ENCODE peak calls at places on chromosomes 11 and 22, in five cellular contexts. V is fibroblast of mammary gland, N is H1, K is upper lobe of right lung, T is cardiac fibroblast. F is an unnamed sample.

GRCh38 chr22:50218153-50218995 is 17.6 kb downstream of the SELENOO start:
- DNase-seq in N (peak), K (no peak), V (no peak), T (no peak), F (no peak)

GRCh38 chr11:46497498-46497897 is 96.3 kb downstream of the AMBRA1 start:
- DNase-seq in V (no peak), N (no peak), K (no peak), T (no peak), F (no peak)

GRCh38 chr11:109304159-109304558 is 117.8 kb upstream of the C11orf87 start:
- DNase-seq in T (no peak), K (no peak), N (no peak), V (peak), F (no peak)

GRCh38 chr22:31584804-31585160 is 77.2 kb downstream of the PISD start:
- DNase-seq in K (no peak), T (no peak), V (no peak), N (no peak), F (no peak)

GRCh38 chr22:23518381-23519187 is 61.5 kb downstream of the IGLL1 start:
- DNase-seq in N (no peak), V (no peak), K (no peak), T (no peak), F (no peak)

GRCh38 chr11:32817181-32817842 is 12.4 kb upstream of the PRRG4 start:
- DNase-seq in V (peak), N (no peak), K (no peak), T (no peak), F (no peak)

GRCh38 chr11:10515418-10515817 is 25.6 kb downstream of the RNF141 start:
- DNase-seq in N (no peak), T (no peak), K (no peak), V (no peak), F (no peak)

GRCh38 chr11:128732471-128733277 is 38.8 kb downstream of the FLI1 start:
- DNase-seq in K (no peak), V (no peak), N (no peak), T (no peak), F (no peak)

GRCh38 chr11:130737866-130738431 is 178.3 kb downstream of the SNX19 start:
- DNase-seq in V (peak), T (peak), N (no peak), K (no peak), F (no peak)

GRCh38 chr11:2445107-2445947 is 519 bp downstream of the KCNQ1 start:
- DNase-seq in N (no peak), V (no peak), K (peak), T (no peak), F (no peak)

GRCh38 chr11:111749646-111750045 is 16.5 kb downstream of the PPP2R1B start:
- DNase-seq in T (no peak), V (no peak), K (no peak), N (no peak), F (no peak)

GRCh38 chr11:120719348-120719747 is 207.8 kb downstream of the GRIK4 start:
- DNase-seq in K (no peak), V (peak), N (no peak), T (no peak), F (no peak)

GRCh38 chr22:23789638-23790037 is 2.9 kb downstream of the SMARCB1 start:
- DNase-seq in T (no peak), V (no peak), K (no peak), N (no peak), F (no peak)

GRCh38 chr11:68258363-68258765 is 13.4 kb downstream of the C11orf24 start:
- DNase-seq in K (no peak), V (no peak), N (no peak), T (no peak), F (no peak)

GRCh38 chr11:128926000-128926399 is 16.7 kb downstream of the TP53AIP1 start:
- DNase-seq in T (no peak), V (no peak), N (no peak), K (no peak), F (no peak)

DNA sequence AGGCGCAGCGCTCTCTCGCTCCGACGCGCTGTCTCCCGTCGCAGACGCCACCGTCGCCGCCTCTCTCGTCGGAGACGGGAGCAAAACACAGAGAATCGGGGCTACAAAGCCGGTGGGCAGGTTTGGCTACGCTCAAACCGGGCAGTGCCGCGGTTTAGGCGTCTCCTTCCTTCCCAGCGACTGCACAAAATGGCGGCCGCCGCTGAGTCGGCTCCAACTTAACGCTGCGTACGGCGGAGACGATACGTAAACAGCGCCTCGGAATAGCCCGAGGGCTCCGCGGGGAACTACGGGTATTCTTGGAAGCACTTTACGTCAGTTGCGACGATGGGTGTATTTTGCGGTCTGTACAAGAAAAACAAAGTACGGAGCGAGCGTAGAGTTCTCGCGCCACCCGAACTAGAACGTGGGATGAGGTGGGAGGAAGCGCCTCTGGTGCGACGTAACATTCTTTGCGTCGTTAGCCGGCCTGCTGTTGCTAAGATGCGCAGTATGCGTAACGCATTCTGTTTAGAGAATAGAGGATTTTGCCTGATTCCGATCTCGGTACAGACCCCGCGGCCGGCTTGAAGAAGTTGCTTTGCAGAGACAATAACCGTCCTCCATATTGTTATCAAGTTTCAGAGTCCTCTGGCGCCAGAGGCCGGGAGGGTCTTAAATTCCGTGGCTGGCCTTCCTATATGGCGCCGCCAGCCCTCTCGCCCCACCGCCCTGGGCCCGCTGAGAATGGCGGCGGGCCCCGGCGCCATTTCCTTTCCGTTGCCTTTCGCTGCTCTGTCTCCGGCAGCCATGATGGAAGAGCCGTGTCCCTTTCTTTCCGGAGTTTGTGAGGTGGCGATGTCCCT is at the start of gene DDX17:
- DNase-seq in N (peak), T (peak), K (peak), V (peak), F (peak)
- TF ChIP-seq CTCF in N (no peak), T (no peak), K (no peak), V (no peak), F (no peak)

GRCh38 chr11:5992604-5993251 is 5.9 kb upstream of the OR52L1 start:
- DNase-seq in N (no peak), T (peak), V (peak), K (no peak), F (no peak)
- TF ChIP-seq CTCF in N (no peak), T (peak), V (peak), K (peak), F (peak)

GRCh38 chr11:45266693-45267451 is 19.3 kb downstream of the SYT13 start:
- DNase-seq in V (no peak), N (peak), T (no peak), K (no peak), F (no peak)
- TF ChIP-seq CTCF in V (peak), N (peak), T (peak), K (peak), F (peak)

GRCh38 chr11:77730789-77731188 is 89.7 kb downstream of the RSF1 start:
- DNase-seq in N (no peak), T (no peak), V (no peak), K (no peak), F (no peak)
- TF ChIP-seq CTCF in N (no peak), T (no peak), V (no peak), K (no peak), F (no peak)

GRCh38 chr11:88886796-88887195 is 179.0 kb downstream of the GRM5 start:
- DNase-seq in V (peak), N (peak), K (no peak), T (peak), F (no peak)
- TF ChIP-seq CTCF in V (peak), N (peak), K (no peak), T (peak), F (peak)